ENCODE peak calls at places on chromosomes 2 and 18, in seven cellular contexts. B is neural progenitor cell; S is WTC11; N is GOT3; Z is activated CD4-positive, alpha-beta T cell treated with anti-CD3 and anti-CD28 coated beads, Interleukin-2, amount 50 U/mL, for 4 hours; Q is NCI-H2171; G is ureter. U is an unnamed sample.

GRCh38 chr2:16640867-16641266 is 24.8 kb downstream of the CYRIA start:
- DNase-seq in B (no peak), S (no peak), N (no peak), Z (no peak), Q (no peak), G (no peak), U (no peak)

GRCh38 chr2:41720702-41721344 is 327.0 kb upstream of the PKDCC start:
- DNase-seq in B (no peak), S (no peak), N (no peak), Z (no peak), Q (no peak), G (no peak), U (no peak)

GRCh38 chr2:121256720-121257475 is 28.1 kb downstream of the TFCP2L1 start:
- DNase-seq in B (no peak), S (no peak), N (no peak), Z (no peak), Q (no peak), G (no peak), U (no peak)

GRCh38 chr2:174328309-174329156 is 6.2 kb upstream of the SP9 start:
- DNase-seq in B (peak), S (peak), N (no peak), Z (no peak), Q (no peak), G (no peak), U (no peak)

GRCh38 chr2:157471078-157471477 is 27.2 kb upstream of the CYTIP start:
- DNase-seq in B (no peak), S (no peak), N (no peak), Z (no peak), Q (no peak), G (no peak), U (no peak)

GRCh38 chr2:129812654-129813053 is 166.8 kb upstream of the RAB6C start:
- DNase-seq in B (no peak), S (no peak), N (no peak), Z (no peak), Q (no peak), G (no peak), U (no peak)

GRCh38 chr2:2876350-2877042 is 501.1 kb downstream of the EIPR1 start:
- DNase-seq in B (no peak), S (no peak), N (no peak), Z (no peak), Q (no peak), G (no peak), U (no peak)

GRCh38 chr2:23107341-23107941 is 277.5 kb upstream of the KLHL29 start:
- DNase-seq in B (no peak), S (no peak), N (no peak), Z (no peak), Q (peak), G (no peak), U (no peak)

GRCh38 chr18:36547544-36547943 is 250.0 kb downstream of the FHOD3 start:
- DNase-seq in B (no peak), S (no peak), N (no peak), Z (no peak), Q (no peak), G (no peak), U (no peak)

GRCh38 chr2:158723921-158724802 is 71.0 kb upstream of the DAPL1 start:
- DNase-seq in B (peak), S (peak), N (no peak), Z (no peak), Q (no peak), G (peak), U (peak)

GRCh38 chr2:191127235-191127634 is 23.6 kb downstream of the STAT4 start:
- DNase-seq in B (no peak), S (no peak), N (no peak), Z (no peak), Q (no peak), G (no peak), U (no peak)

GRCh38 chr2:135999899-136000298 is 14.5 kb upstream of the DARS1 start:
- DNase-seq in B (peak), S (no peak), N (no peak), Z (no peak), Q (no peak), G (no peak), U (no peak)

GRCh38 chr2:134714228-134714627 is 4.6 kb downstream of the TMEM163 start:
- DNase-seq in B (no peak), S (no peak), N (no peak), Z (no peak), Q (no peak), G (no peak), U (no peak)

GRCh38 chr2:144703852-144704324 is 184.0 kb upstream of the ZEB2 start:
- DNase-seq in B (no peak), S (no peak), N (no peak), Z (no peak), Q (no peak), G (peak), U (no peak)

GRCh38 chr2:29039718-29040480 is 34.4 kb downstream of the PCARE start:
- DNase-seq in B (no peak), S (no peak), N (no peak), Z (no peak), Q (no peak), G (no peak), U (no peak)

U was measured in iPS DF 6.9.